ENCODE peak calls at places on chromosome 2, in nine cellular contexts. Y is ovary; A is HCT116; T is tibial artery; Q is astrocyte; K is neural progenitor cell; X is adrenal gland; J is CD8-positive, alpha-beta T cell; I is mesendoderm. M is an unnamed sample. For H3K27me3 and H3K4me1, the result is how much of the 10 kb centered on the place peaks cover.

GRCh38 chr2:172200495-172201085 is 97.9 kb upstream of the DLX2 start:
- DNase-seq in Y (no peak), A (peak), T (no peak), Q (no peak), K (peak), X (peak), J (no peak), I (peak), M (no peak)

GRCh38 chr2:84919885-84920580 is 14.6 kb downstream of the TMSB10 start:
- DNase-seq in Y (peak), A (peak), T (peak), Q (peak), K (no peak), X (peak), J (peak), I (peak), M (no peak)

GRCh38 chr2:96962567-96963203 is 23.7 kb downstream of the FAM178B start:
- DNase-seq in Y (no peak), A (no peak), T (no peak), Q (no peak), K (no peak), X (no peak), J (peak), I (no peak), M (peak)

GRCh38 chr2:71700880-71701397 is 247.6 kb downstream of the DYSF start:
- DNase-seq in Y (peak), A (no peak), T (peak), Q (peak), K (peak), X (peak), J (no peak), I (no peak), M (no peak)

GRCh38 chr2:178230396-178230795 is 36.1 kb downstream of the OSBPL6 start:
- DNase-seq in Y (no peak), A (no peak), T (no peak), Q (no peak), K (no peak), X (no peak), J (no peak), I (no peak), M (no peak)

GRCh38 chr2:205369813-205370212 is 312.5 kb upstream of the NRP2 start:
- DNase-seq in Y (no peak), A (no peak), T (no peak), Q (no peak), K (no peak), X (no peak), J (no peak), I (no peak), M (no peak)

GRCh38 chr2:175631247-175631628 is 370.8 kb downstream of the LNPK start:
- DNase-seq in Y (no peak), A (no peak), T (no peak), Q (no peak), K (no peak), X (no peak), J (no peak), I (no peak), M (no peak)

GRCh38 chr2:196434217-196434616 is 205.3 kb upstream of the CCDC150 start:
- DNase-seq in Y (no peak), A (no peak), T (no peak), Q (no peak), K (no peak), X (no peak), J (no peak), I (no peak), M (no peak)

GRCh38 chr2:162002623-162003200 is 71.3 kb downstream of the DPP4 start:
- DNase-seq in Y (no peak), A (no peak), T (no peak), Q (no peak), K (peak), X (no peak), J (no peak), I (no peak), M (no peak)

GRCh38 chr2:69095246-69095645 is 82.3 kb downstream of the ANTXR1 start:
- DNase-seq in Y (no peak), A (no peak), T (peak), Q (peak), K (no peak), X (no peak), J (no peak), I (no peak), M (no peak)

GRCh38 chr2:210502997-210503621 is 26.6 kb upstream of the LANCL1 start:
- DNase-seq in Y (peak), A (peak), T (peak), Q (peak), K (peak), X (peak), J (no peak), I (peak), M (no peak)
- H3K4me3 ChIP-seq in Y (no peak), A (no peak), T (no peak), Q (no peak), K (no peak), X (no peak), J (no peak), I (no peak), M (no peak)

GRCh38 chr2:44964704-44965343 is 23.3 kb downstream of the SIX3 start:
- DNase-seq in Y (no peak), A (no peak), T (no peak), Q (no peak), K (peak), X (no peak), J (no peak), I (peak), M (no peak)
- H3K27me3 ChIP-seq in Y (under half), A (under half), T (under half), Q (under half), K (under half), X (under half), J (under half), I (under half), M (under half)

DNA sequence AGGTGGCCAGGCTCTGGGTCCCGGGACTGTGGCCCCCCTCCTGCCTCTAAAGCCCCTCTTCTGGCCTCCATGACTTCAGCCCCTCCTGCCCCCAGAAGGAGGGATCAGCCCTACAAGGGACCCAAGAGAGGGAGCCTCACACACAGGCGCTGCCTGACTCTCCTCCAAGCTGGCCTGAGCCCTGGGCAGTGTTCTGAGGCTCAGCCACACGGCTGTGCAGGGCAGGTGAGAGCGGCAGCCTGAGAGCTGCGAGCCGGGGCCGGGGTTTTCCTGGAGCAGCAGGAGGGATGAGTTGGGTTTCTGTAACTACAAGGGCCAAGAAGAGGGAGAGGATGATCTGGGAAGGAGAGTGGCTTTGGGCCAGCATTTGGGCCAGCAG is 70.1 kb downstream of the HPCAL1 start:
- DNase-seq in Y (no peak), A (no peak), T (no peak), Q (no peak), K (no peak), X (no peak), J (no peak), I (no peak), M (no peak)
- H3K4me1 ChIP-seq in Y (under half), A (under half), T (under half), Q (under half), K (under half), X (under half), J (under half), I (under half), M (under half)

DNA sequence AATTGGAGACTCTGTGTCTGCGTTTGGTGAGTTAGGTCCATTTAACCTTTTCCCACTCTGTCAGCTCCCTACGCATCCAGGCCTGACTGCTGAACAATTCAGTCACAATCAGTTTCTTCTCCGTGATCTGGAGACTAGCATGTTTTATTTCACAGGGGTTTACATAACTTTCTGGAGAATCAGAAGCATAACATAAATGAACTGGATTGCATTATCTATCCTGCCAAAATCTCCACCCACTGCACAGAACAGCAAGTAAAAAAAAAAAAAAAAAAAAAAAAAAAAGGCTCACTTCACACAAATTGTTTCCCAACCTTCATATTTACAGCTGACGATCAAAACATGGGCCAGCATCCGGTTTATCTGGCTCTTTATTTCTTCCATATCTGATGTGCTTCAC is 51.4 kb upstream of the GLI2 start:
- DNase-seq in Y (no peak), A (no peak), T (no peak), Q (peak), K (no peak), X (no peak), J (no peak), I (no peak), M (no peak)
- H3K4me3 ChIP-seq in Y (no peak), A (no peak), T (no peak), Q (no peak), K (no peak), X (no peak), J (no peak), I (no peak), M (no peak)

GRCh38 chr2:72950558-72951255 is 33.4 kb downstream of the EMX1 start:
- DNase-seq in Y (no peak), A (no peak), T (no peak), Q (no peak), K (no peak), X (no peak), J (no peak), I (no peak), M (no peak)
- H3K27me3 ChIP-seq in Y (under half), A (under half), T (under half), Q (under half), K (under half), X (under half), J (under half), I (under half), M (under half)

GRCh38 chr2:186437719-186438118 is 48.3 kb upstream of the ZC3H15 start:
- DNase-seq in Y (no peak), A (no peak), T (no peak), Q (no peak), K (no peak), X (no peak), J (no peak), I (peak), M (no peak)

GRCh38 chr2:186433040-186433439 is 53.0 kb upstream of the ZC3H15 start:
- DNase-seq in Y (no peak), A (no peak), T (no peak), Q (no peak), K (no peak), X (no peak), J (no peak), I (no peak), M (no peak)

GRCh38 chr2:186431306-186431705 is 54.8 kb upstream of the ZC3H15 start:
- DNase-seq in Y (no peak), A (no peak), T (no peak), Q (no peak), K (no peak), X (no peak), J (no peak), I (no peak), M (no peak)

GRCh38 chr2:186429095-186429494 is 57.0 kb upstream of the ZC3H15 start:
- DNase-seq in Y (no peak), A (no peak), T (no peak), Q (peak), K (no peak), X (no peak), J (no peak), I (no peak), M (no peak)

DNA sequence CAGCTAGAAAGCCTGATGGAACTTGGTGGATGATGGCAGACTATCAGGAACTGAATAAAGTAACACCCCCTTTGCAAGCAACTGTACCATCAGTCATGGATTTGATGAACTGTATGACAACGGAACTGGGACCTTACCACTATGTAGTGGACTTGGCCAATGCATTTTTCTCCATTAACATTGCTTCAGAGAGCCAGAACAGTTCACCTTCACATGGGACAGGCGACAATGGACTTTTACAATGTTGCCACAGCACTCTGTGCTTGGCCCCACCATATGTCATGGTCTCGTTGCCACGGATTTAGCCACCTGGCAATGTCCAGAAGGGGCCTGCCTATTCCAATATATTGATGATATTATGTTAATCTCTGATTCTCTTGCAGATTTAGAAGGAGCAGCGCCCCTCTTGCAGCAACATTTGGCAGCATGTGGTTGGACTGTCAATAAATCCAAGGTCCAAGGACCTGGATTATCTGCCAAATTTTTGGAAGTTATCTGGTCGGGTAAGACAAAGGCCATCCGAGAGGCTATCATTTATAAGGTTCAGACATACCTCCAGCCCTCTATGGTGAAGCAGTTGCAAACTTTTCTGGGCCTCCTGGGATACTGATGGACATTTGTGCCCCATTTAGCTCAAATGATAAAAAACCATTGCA is 52.2 kb upstream of the ZC3H15 start:
- DNase-seq in Y (no peak), A (no peak), T (no peak), Q (no peak), K (no peak), X (no peak), J (no peak), I (no peak), M (no peak)
- H3K4me1 ChIP-seq in Y (under half), A (under half), T (under half), Q (under half), K (under half), X (under half), J (under half), I (under half), M (under half)

GRCh38 chr2:57479994-57480393 is 566.6 kb upstream of the VRK2 start:
- DNase-seq in Y (no peak), A (peak), T (no peak), Q (no peak), K (no peak), X (no peak), J (no peak), I (no peak), M (no peak)

DNA sequence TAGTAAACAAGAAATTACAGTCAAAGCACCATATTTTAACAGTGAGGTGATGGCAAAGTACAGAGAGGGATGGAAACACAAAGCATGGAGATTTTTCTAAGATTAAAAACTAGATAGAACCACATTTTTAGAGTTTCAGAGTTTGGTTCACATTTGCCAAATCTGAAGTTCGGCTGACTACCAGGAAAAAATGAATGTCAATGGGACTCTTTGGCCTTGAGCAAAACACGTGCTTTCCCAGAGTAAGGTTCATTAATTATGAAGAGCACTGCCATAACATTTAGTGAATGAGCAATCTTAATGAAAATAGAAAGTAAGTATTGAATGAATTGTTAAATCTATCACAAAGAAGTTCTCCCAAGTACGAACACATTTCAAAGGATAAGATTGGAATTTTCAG is 571.2 kb upstream of the VRK2 start:
- DNase-seq in Y (no peak), A (no peak), T (no peak), Q (no peak), K (no peak), X (peak), J (no peak), I (no peak), M (no peak)
- H3K4me3 ChIP-seq in Y (no peak), A (no peak), T (no peak), Q (no peak), K (no peak), X (no peak), J (no peak), I (no peak), M (no peak)